ENCODE peak calls at places on chromosomes 1 and 21, in seven cellular contexts. T is dorsolateral prefrontal cortex; I is suprapubic skin; L is tibial nerve; H is AG04450; Z is aorta; A is CD8-positive, alpha-beta T cell. E is an unnamed sample.

GRCh38 chr21:19648376-19648775 is 1244.8 kb upstream of the TMPRSS15 start:
- DNase-seq in T (no peak), I (no peak), L (no peak), H (no peak), Z (no peak), A (no peak), E (no peak)

GRCh38 chr1:224616761-224617409 is 768 bp downstream of the CNIH3 start:
- DNase-seq in T (no peak), I (no peak), L (no peak), H (no peak), Z (no peak), A (no peak), E (no peak)

GRCh38 chr1:93964777-93965200 is 55.6 kb upstream of the GCLM start:
- DNase-seq in T (no peak), I (no peak), L (no peak), H (no peak), Z (no peak), A (no peak), E (no peak)

GRCh38 chr1:225533238-225533637 is 105.4 kb upstream of the LBR start:
- DNase-seq in T (no peak), I (no peak), L (no peak), H (no peak), Z (no peak), A (no peak), E (no peak)

GRCh38 chr1:102595106-102595505 is 513.2 kb downstream of the COL11A1 start:
- DNase-seq in T (no peak), I (no peak), L (no peak), H (no peak), Z (no peak), A (no peak), E (no peak)

GRCh38 chr1:206524739-206525364 is 17.5 kb downstream of the RASSF5 start:
- DNase-seq in T (peak), I (peak), L (no peak), H (no peak), Z (no peak), A (no peak), E (no peak)

GRCh38 chr1:51281807-51282206 is 45.7 kb downstream of the RNF11 start:
- DNase-seq in T (no peak), I (no peak), L (no peak), H (no peak), Z (no peak), A (no peak), E (no peak)

GRCh38 chr1:24929091-24929875 is 793 bp downstream of the RUNX3 start:
- DNase-seq in T (no peak), I (no peak), L (no peak), H (no peak), Z (peak), A (no peak), E (no peak)

GRCh38 chr1:207497951-207498350 is 2.0 kb downstream of the CR1 start:
- DNase-seq in T (no peak), I (no peak), L (no peak), H (no peak), Z (no peak), A (no peak), E (no peak)

GRCh38 chr1:64038119-64038518 is 165.3 kb upstream of the UBE2U start:
- DNase-seq in T (no peak), I (no peak), L (no peak), H (no peak), Z (no peak), A (no peak), E (no peak)

GRCh38 chr1:204659061-204659460 is 26.5 kb downstream of the LRRN2 start:
- DNase-seq in T (no peak), I (no peak), L (no peak), H (no peak), Z (no peak), A (no peak), E (no peak)

GRCh38 chr1:150259758-150260669 is 2.4 kb downstream of the CA14 start:
- DNase-seq in T (no peak), I (no peak), L (no peak), H (no peak), Z (no peak), A (no peak), E (no peak)

GRCh38 chr1:48246727-48247126 is 24.2 kb downstream of the SLC5A9 start:
- DNase-seq in T (no peak), I (no peak), L (no peak), H (no peak), Z (peak), A (no peak), E (no peak)

GRCh38 chr1:64242895-64243756 is 39.7 kb downstream of the UBE2U start:
- DNase-seq in T (no peak), I (no peak), L (no peak), H (no peak), Z (no peak), A (no peak), E (no peak)

GRCh38 chr1:36128126-36128904 is 3.3 kb upstream of the COL8A2 start:
- DNase-seq in T (no peak), I (no peak), L (no peak), H (no peak), Z (no peak), A (no peak), E (no peak)

GRCh38 chr1:206658264-206658980 is 23.1 kb downstream of the DYRK3 start:
- DNase-seq in T (no peak), I (no peak), L (no peak), H (no peak), Z (peak), A (peak), E (peak)

GRCh38 chr1:111811891-111812290 is 56.2 kb downstream of the DDX20 start:
- DNase-seq in T (no peak), I (no peak), L (no peak), H (no peak), Z (no peak), A (no peak), E (no peak)

GRCh38 chr1:192550922-192551534 is 24.5 kb upstream of the RGS1 start:
- DNase-seq in T (no peak), I (no peak), L (no peak), H (no peak), Z (no peak), A (no peak), E (no peak)

GRCh38 chr1:115840615-115841460 is at the start of gene NHLH2:
- DNase-seq in T (no peak), I (no peak), L (no peak), H (no peak), Z (no peak), A (no peak), E (no peak)

GRCh38 chr21:42309753-42310213 is 5.4 kb downstream of the TFF3 start:
- DNase-seq in T (peak), I (no peak), L (no peak), H (no peak), Z (no peak), A (peak), E (no peak)

GRCh38 chr1:178941849-178942248 is 71.0 kb upstream of the ANGPTL1 start:
- DNase-seq in T (no peak), I (no peak), L (no peak), H (no peak), Z (no peak), A (no peak), E (no peak)

GRCh38 chr1:37931148-37931492 is 15.7 kb downstream of the INPP5B start:
- DNase-seq in T (no peak), I (no peak), L (no peak), H (no peak), Z (no peak), A (no peak), E (no peak)
- H3K27ac ChIP-seq in T (no peak), I (peak), L (peak), H (no peak), Z (no peak), A (peak), E (no peak)

DNA sequence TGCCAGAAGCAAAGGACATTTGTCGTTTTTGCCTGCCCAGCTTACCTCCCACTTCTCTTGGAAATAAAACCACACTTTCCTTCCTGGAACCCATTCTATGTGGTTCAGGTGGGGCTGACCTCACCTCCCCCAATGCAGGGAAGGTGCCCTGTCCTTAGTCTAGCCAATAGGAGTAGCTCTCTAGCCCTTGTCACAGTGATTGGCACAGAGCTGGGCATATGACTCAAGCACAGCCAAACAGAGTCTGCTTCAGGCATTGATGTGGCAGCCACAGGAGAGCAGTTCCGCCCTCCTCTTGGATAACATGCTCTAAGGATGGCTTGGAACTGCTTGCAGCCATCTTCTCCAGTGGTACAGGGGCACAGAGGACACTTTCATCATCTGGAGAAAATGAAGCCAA is 134.0 kb downstream of the LRIG2 start:
- DNase-seq in T (no peak), I (no peak), L (no peak), H (no peak), Z (no peak), A (no peak), E (no peak)
- H3K27ac ChIP-seq in T (no peak), I (no peak), L (no peak), H (no peak), Z (no peak), A (no peak), E (no peak)

DNA sequence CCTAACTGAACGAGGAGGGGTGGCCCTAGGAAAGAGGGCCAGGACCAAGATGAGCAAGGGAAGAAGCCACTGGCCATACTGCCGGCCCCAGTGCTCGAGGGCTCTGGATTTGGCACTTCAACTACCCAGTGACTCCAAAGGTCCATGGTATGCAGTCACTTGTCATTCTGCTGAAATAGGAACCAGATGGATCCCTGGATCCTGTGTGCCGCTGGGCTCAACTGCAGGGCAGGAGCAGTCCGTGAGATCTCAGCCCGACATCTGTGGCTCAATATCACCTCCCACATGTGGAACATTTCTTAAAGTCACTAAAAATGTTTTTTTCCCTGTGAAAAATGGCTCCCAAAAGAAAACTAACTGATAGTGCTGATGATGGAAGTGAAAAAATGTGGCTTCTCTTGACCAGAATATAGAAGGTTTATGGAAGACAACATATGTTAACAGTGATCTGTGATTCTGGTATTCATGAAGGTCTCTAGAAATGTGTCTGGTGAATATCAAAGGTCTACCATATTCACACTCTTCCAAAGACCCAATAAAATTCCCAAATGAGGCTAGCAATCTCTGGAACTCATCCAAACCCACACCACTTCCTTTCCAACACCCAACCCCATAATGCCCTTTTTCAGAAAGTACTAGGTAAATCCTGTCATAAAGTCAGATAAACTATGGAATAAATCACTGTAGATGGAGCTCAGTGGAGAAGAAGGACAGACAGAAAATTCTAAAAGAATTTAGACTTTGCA is 24.1 kb downstream of the PAFAH2 start:
- DNase-seq in T (no peak), I (no peak), L (no peak), H (no peak), Z (no peak), A (no peak), E (no peak)
- H3K27ac ChIP-seq in T (peak), I (no peak), L (no peak), H (no peak), Z (no peak), A (no peak), E (no peak)

DNA sequence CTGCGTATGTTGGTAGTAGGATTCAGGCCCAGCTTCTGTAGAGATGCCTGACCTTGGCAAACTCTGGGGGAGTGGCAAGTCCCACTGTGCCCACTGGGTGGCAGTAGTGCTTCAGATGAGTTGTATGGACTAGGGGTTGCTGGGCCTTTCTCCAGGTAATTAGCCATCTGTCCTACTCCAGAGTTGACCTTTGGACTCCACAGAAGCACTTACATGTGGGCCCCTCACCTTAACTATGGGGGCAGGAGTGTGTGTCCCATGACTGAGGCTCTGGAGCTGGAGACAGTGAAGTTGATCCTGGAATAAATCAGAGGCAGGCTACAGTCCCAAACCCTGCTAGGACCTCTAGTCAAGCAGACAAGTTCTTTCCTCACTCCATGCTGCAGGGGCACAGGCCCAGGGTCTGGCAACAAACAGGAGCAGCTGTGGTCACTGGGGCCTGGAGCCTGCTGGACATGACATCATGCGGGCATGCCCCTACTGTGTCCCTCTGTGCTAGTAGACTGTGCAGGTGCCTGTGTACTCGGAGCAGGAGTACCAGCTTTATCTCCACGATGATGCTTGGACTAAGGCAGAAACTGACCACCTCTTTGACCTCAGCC is 4.6 kb downstream of the DMAP1 start:
- DNase-seq in T (peak), I (no peak), L (peak), H (peak), Z (peak), A (peak), E (peak)
- H3K27ac ChIP-seq in T (no peak), I (no peak), L (no peak), H (no peak), Z (no peak), A (no peak), E (peak)

GRCh38 chr1:156663178-156663577 is 14.0 kb downstream of the NES start:
- DNase-seq in T (no peak), I (no peak), L (no peak), H (no peak), Z (peak), A (no peak), E (peak)
- H3K27ac ChIP-seq in T (peak), I (no peak), L (peak), H (peak), Z (peak), A (no peak), E (peak)

GRCh38 chr1:40059292-40059959 is 18.9 kb downstream of the CAP1 start:
- DNase-seq in T (no peak), I (no peak), L (no peak), H (no peak), Z (no peak), A (no peak), E (no peak)

GRCh38 chr1:40058453-40059291 is 18.1 kb downstream of the CAP1 start:
- DNase-seq in T (no peak), I (no peak), L (no peak), H (no peak), Z (no peak), A (no peak), E (no peak)

GRCh38 chr1:40058097-40058452 is 17.5 kb downstream of the CAP1 start:
- DNase-seq in T (no peak), I (no peak), L (no peak), H (no peak), Z (no peak), A (no peak), E (no peak)

GRCh38 chr1:40056519-40057309 is 16.2 kb downstream of the CAP1 start:
- DNase-seq in T (no peak), I (no peak), L (no peak), H (no peak), Z (no peak), A (no peak), E (no peak)

GRCh38 chr1:40057310-40058030 is 16.9 kb downstream of the CAP1 start:
- DNase-seq in T (no peak), I (no peak), L (no peak), H (no peak), Z (no peak), A (no peak), E (no peak)
- H3K27ac ChIP-seq in T (peak), I (no peak), L (peak), H (no peak), Z (no peak), A (peak), E (peak)

GRCh38 chr21:34941162-34941561 is 107.9 kb downstream of the RUNX1 start:
- DNase-seq in T (no peak), I (no peak), L (no peak), H (no peak), Z (no peak), A (no peak), E (no peak)

GRCh38 chr21:34938079-34938764 is 110.9 kb downstream of the RUNX1 start:
- DNase-seq in T (no peak), I (no peak), L (no peak), H (no peak), Z (no peak), A (no peak), E (no peak)

GRCh38 chr21:34942911-34943310 is 106.2 kb downstream of the RUNX1 start:
- DNase-seq in T (no peak), I (no peak), L (no peak), H (no peak), Z (no peak), A (no peak), E (no peak)

GRCh38 chr21:34936874-34937563 is 112.1 kb downstream of the RUNX1 start:
- DNase-seq in T (no peak), I (no peak), L (no peak), H (no peak), Z (no peak), A (no peak), E (no peak)

DNA sequence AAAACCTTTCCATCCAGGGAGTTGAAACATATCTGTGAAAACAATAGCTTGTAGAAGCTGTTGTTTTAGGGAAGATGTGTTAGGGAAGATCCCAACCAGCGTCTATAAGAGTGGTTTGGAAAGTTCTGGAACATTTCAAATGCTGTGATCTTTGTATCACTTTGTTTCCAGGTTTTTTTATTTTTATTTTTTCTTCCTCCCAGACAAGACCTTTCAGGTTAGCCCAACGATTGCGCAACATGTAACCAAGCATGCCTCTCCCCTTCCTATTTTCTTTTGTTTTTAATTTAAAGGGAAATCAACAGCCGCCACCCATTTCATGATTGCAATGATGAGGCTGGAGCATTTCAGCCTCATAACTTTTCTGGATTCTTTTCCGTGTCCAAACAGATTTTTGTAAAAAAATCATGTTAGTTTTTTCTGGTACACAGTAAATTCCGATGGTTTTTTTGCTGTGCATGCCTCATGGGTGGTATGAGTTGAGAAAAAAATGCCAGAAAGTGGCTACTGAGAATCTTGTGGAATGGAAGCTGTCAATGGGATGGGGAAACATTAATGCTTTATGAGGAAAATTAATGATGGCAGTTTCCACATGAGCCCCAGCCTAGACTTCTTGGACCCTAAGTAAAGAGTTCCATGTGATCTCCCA is 109.3 kb downstream of the RUNX1 start:
- DNase-seq in T (no peak), I (no peak), L (no peak), H (no peak), Z (no peak), A (no peak), E (no peak)
- H3K27ac ChIP-seq in T (no peak), I (no peak), L (no peak), H (no peak), Z (no peak), A (no peak), E (no peak)

DNA sequence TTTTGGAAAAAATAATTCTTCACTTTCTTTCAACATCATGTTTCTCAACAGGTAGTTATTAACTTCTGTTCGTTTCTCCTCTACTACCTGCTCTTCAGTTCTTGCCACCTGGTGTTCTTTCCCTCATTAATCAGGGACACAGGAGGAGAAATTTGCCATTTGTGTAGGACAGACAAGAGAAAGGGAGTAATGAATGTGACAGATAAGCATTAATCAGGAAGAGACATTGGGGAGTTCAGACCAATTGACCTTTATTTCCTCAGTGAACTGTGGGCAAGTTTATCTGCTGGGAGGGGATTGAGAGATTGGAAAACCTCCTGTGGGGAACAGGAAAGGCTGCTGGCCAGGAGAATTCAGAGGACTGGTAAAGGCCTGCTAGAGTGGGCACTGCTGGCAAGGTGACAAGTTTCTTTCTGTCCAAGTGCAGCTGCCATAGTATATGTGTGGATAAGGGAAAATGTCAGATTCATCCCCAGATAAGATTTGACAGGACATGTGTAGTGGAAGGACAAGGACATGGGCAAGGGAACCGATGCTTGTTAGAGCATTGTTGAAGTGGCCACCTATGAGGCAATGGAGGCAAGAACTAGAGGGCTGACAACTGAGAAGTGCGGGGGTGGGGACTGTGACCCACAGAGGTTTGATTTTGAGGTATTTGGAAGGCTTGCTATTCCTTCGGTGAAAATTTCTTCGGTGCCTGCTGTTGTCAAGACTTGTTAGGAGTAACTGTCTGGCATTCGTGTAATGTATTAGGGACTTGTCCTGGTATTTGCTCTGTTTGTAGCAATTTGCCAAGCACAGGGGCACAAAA is 12.6 kb downstream of the SZT2 start:
- DNase-seq in T (no peak), I (no peak), L (no peak), H (no peak), Z (no peak), A (no peak), E (no peak)
- H3K27ac ChIP-seq in T (no peak), I (no peak), L (no peak), H (no peak), Z (no peak), A (no peak), E (no peak)

GRCh38 chr1:31812158-31812829 is 3.5 kb downstream of the SPOCD1 start:
- DNase-seq in T (no peak), I (no peak), L (no peak), H (no peak), Z (no peak), A (no peak), E (no peak)

GRCh38 chr1:31814041-31814511 is 1.7 kb downstream of the SPOCD1 start:
- DNase-seq in T (no peak), I (no peak), L (no peak), H (no peak), Z (no peak), A (no peak), E (no peak)

GRCh38 chr1:31815307-31815645 is 546 bp downstream of the SPOCD1 start:
- DNase-seq in T (no peak), I (no peak), L (no peak), H (no peak), Z (no peak), A (no peak), E (no peak)

GRCh38 chr1:31815752-31816484 is at the start of gene SPOCD1:
- DNase-seq in T (no peak), I (peak), L (peak), H (peak), Z (peak), A (peak), E (peak)

GRCh38 chr1:31814631-31815306 is 1.1 kb downstream of the SPOCD1 start:
- DNase-seq in T (no peak), I (no peak), L (no peak), H (no peak), Z (no peak), A (no peak), E (no peak)
- H3K27ac ChIP-seq in T (peak), I (no peak), L (no peak), H (no peak), Z (no peak), A (no peak), E (peak)